ENCODE peak calls at places on chromosome 21, in four cellular contexts. One of them, this sample, is unnamed.

GRCh38 chr21:29718081-29718815 is 221.5 kb downstream of the GRIK1 start:
- DNase-seq in trophoblast cell: no peak
- DNase-seq in BE2C: no peak
- DNase-seq in HT-29: no peak
- DNase-seq in this sample: no peak

GRCh38 chr21:44618504-44618903 is 6.6 kb downstream of the KRTAP10-8 start:
- DNase-seq in trophoblast cell: no peak
- DNase-seq in BE2C: no peak
- DNase-seq in HT-29: peak; percentile 14
- DNase-seq in this sample: no peak

GRCh38 chr21:41130883-41131282 is 37.1 kb upstream of the BACE2 start:
- DNase-seq in trophoblast cell: no peak
- DNase-seq in BE2C: no peak
- DNase-seq in HT-29: no peak
- DNase-seq in this sample: no peak

GRCh38 chr21:45415943-45416611 is 11.1 kb downstream of the COL18A1 start:
- DNase-seq in trophoblast cell: no peak
- DNase-seq in BE2C: no peak
- DNase-seq in HT-29: no peak
- DNase-seq in this sample: no peak

GRCh38 chr21:44998621-44999427 is 59.0 kb downstream of the SLX9 start:
- DNase-seq in trophoblast cell: no peak
- DNase-seq in BE2C: peak; percentile 9
- DNase-seq in HT-29: no peak
- DNase-seq in this sample: no peak

GRCh38 chr21:40331804-40332203 is 464.6 kb downstream of the PCP4 start:
- DNase-seq in trophoblast cell: no peak
- DNase-seq in BE2C: no peak
- DNase-seq in HT-29: no peak
- DNase-seq in this sample: no peak

GRCh38 chr21:45381865-45382697 is 22.9 kb upstream of the COL18A1 start:
- DNase-seq in trophoblast cell: no peak
- DNase-seq in BE2C: peak; percentile 4
- DNase-seq in HT-29: no peak
- DNase-seq in this sample: no peak

GRCh38 chr21:41410361-41410760 is 15.7 kb upstream of the MX1 start:
- DNase-seq in trophoblast cell: no peak
- DNase-seq in BE2C: no peak
- DNase-seq in HT-29: no peak
- DNase-seq in this sample: no peak

GRCh38 chr21:16248705-16249104 is 518.9 kb downstream of the USP25 start:
- DNase-seq in trophoblast cell: no peak
- DNase-seq in BE2C: no peak
- DNase-seq in HT-29: no peak
- DNase-seq in this sample: no peak

GRCh38 chr21:36927718-36928117 is 38.8 kb downstream of the HLCS start:
- DNase-seq in trophoblast cell: peak; percentile 58
- DNase-seq in BE2C: peak; percentile 87
- DNase-seq in HT-29: peak; percentile 82
- DNase-seq in this sample: peak; percentile 74

GRCh38 chr21:44529011-44529421 is 11.0 kb downstream of the KRTAP10-1 start:
- DNase-seq in trophoblast cell: no peak
- DNase-seq in BE2C: no peak
- DNase-seq in HT-29: no peak
- DNase-seq in this sample: no peak

GRCh38 chr21:37159053-37159776 is 86.2 kb downstream of the TTC3 start:
- DNase-seq in trophoblast cell: no peak
- DNase-seq in BE2C: no peak
- DNase-seq in HT-29: no peak
- DNase-seq in this sample: no peak

GRCh38 chr21:34362136-34362444 is 1.7 kb upstream of the KCNE2 start:
- DNase-seq in trophoblast cell: no peak
- DNase-seq in BE2C: no peak
- DNase-seq in HT-29: no peak
- DNase-seq in this sample: no peak

GRCh38 chr21:44090332-44090731 is 16.9 kb upstream of the PWP2 start:
- DNase-seq in trophoblast cell: no peak
- DNase-seq in BE2C: no peak
- DNase-seq in HT-29: no peak
- DNase-seq in this sample: no peak

GRCh38 chr21:41671859-41672542 is 94.9 kb downstream of the RIPK4 start:
- DNase-seq in trophoblast cell: no peak
- DNase-seq in BE2C: no peak
- DNase-seq in HT-29: peak; percentile 1
- DNase-seq in this sample: no peak

GRCh38 chr21:35940074-35940927 is 120.0 kb downstream of the SETD4 start:
- DNase-seq in trophoblast cell: peak; percentile 38
- DNase-seq in BE2C: no peak
- DNase-seq in HT-29: peak; percentile 35
- DNase-seq in this sample: peak; percentile 13

GRCh38 chr21:46646541-46647154 is 11.2 kb downstream of the PRMT2 start:
- DNase-seq in trophoblast cell: no peak
- DNase-seq in BE2C: no peak
- DNase-seq in HT-29: no peak
- DNase-seq in this sample: no peak

GRCh38 chr21:24895885-24896734 is 711.2 kb downstream of the MRPL39 start:
- DNase-seq in trophoblast cell: no peak
- DNase-seq in BE2C: peak; percentile 50
- DNase-seq in HT-29: peak; percentile 2
- DNase-seq in this sample: no peak

GRCh38 chr21:34983680-34984086 is 65.4 kb downstream of the RUNX1 start:
- DNase-seq in trophoblast cell: no peak
- DNase-seq in BE2C: no peak
- DNase-seq in HT-29: no peak
- DNase-seq in this sample: no peak

GRCh38 chr21:42145569-42146250 is 73.2 kb upstream of the ABCG1 start:
- DNase-seq in trophoblast cell: peak; percentile 71
- DNase-seq in BE2C: peak; percentile 60
- DNase-seq in HT-29: peak; percentile 41
- DNase-seq in this sample: peak; percentile 53

GRCh38 chr21:36551731-36552457 is 72.0 kb upstream of the CLDN14 start:
- DNase-seq in trophoblast cell: no peak
- DNase-seq in BE2C: no peak
- DNase-seq in HT-29: no peak
- DNase-seq in this sample: no peak

GRCh38 chr21:36976882-36977651 is 10.6 kb upstream of the HLCS start:
- DNase-seq in trophoblast cell: peak; percentile 18
- DNase-seq in BE2C: peak; percentile 60
- DNase-seq in HT-29: peak; percentile 68
- DNase-seq in this sample: no peak

GRCh38 chr21:25373126-25374082 is 233.9 kb downstream of the MRPL39 start:
- DNase-seq in trophoblast cell: no peak
- DNase-seq in BE2C: no peak
- DNase-seq in HT-29: no peak
- DNase-seq in this sample: no peak

GRCh38 chr21:26115346-26115745 is 55.2 kb downstream of the APP start:
- DNase-seq in trophoblast cell: no peak
- DNase-seq in BE2C: peak; percentile 51
- DNase-seq in HT-29: peak; percentile 79
- DNase-seq in this sample: no peak

GRCh38 chr21:30962013-30962412 is 76.3 kb downstream of the KRTAP19-8 start:
- DNase-seq in trophoblast cell: no peak
- DNase-seq in BE2C: no peak
- DNase-seq in HT-29: peak; percentile 1
- DNase-seq in this sample: no peak

GRCh38 chr21:40846566-40847411 is at the start of gene DSCAM:
- DNase-seq in trophoblast cell: no peak
- DNase-seq in BE2C: no peak
- DNase-seq in HT-29: no peak
- DNase-seq in this sample: peak; percentile 29

GRCh38 chr21:31974454-31974985 is 101.7 kb downstream of the HUNK start:
- DNase-seq in trophoblast cell: no peak
- DNase-seq in BE2C: no peak
- DNase-seq in HT-29: no peak
- DNase-seq in this sample: no peak

GRCh38 chr21:38955495-38955894 is 149.8 kb downstream of the ETS2 start:
- DNase-seq in trophoblast cell: no peak
- DNase-seq in BE2C: no peak
- DNase-seq in HT-29: no peak
- DNase-seq in this sample: peak; percentile 72

GRCh38 chr21:31340942-31341487 is 3.0 kb downstream of the TIAM1 start:
- DNase-seq in trophoblast cell: no peak
- DNase-seq in BE2C: no peak
- DNase-seq in HT-29: no peak
- DNase-seq in this sample: no peak

GRCh38 chr21:28336299-28336698 is 656.4 kb downstream of the LTN1 start:
- DNase-seq in trophoblast cell: no peak
- DNase-seq in BE2C: peak; percentile 34
- DNase-seq in HT-29: peak; percentile 60
- DNase-seq in this sample: no peak

GRCh38 chr21:38899277-38899947 is 93.7 kb downstream of the ETS2 start:
- DNase-seq in trophoblast cell: no peak
- DNase-seq in BE2C: no peak
- DNase-seq in HT-29: no peak
- DNase-seq in this sample: no peak

GRCh38 chr21:29114765-29115164 is 15.7 kb upstream of the MAP3K7CL start:
- DNase-seq in trophoblast cell: peak; percentile 65
- DNase-seq in BE2C: no peak
- DNase-seq in HT-29: no peak
- DNase-seq in this sample: no peak

GRCh38 chr21:31475223-31475622 is 131.2 kb upstream of the TIAM1 start:
- DNase-seq in trophoblast cell: no peak
- DNase-seq in BE2C: no peak
- DNase-seq in HT-29: no peak
- DNase-seq in this sample: no peak

GRCh38 chr21:28239345-28239744 is 753.3 kb downstream of the LTN1 start:
- DNase-seq in trophoblast cell: no peak
- DNase-seq in BE2C: no peak
- DNase-seq in HT-29: no peak
- DNase-seq in this sample: no peak

GRCh38 chr21:15775981-15776380 is 46.2 kb downstream of the USP25 start:
- DNase-seq in trophoblast cell: no peak
- DNase-seq in BE2C: no peak
- DNase-seq in HT-29: no peak
- DNase-seq in this sample: no peak

GRCh38 chr21:36914244-36915013 is 52.0 kb downstream of the HLCS start:
- DNase-seq in trophoblast cell: no peak
- DNase-seq in BE2C: no peak
- DNase-seq in HT-29: no peak
- DNase-seq in this sample: no peak